ENCODE peak calls at places on chromosomes 11 and 22, in four cellular contexts. C is foreskin fibroblast; F is CD4-positive, alpha-beta T cell; E is fibroblast of mammary gland. O is an unnamed sample.

GRCh38 chr11:97995874-97996273 is 1024.9 kb upstream of the CNTN5 start:
- DNase-seq in F (no peak), C (no peak), E (no peak), O (no peak)

GRCh38 chr22:46538816-46539163 is 1.4 kb upstream of the CELSR1 start:
- DNase-seq in E (peak), C (peak), F (no peak), O (peak)

GRCh38 chr22:35523167-35523928 is 17.3 kb upstream of the RASD2 start:
- DNase-seq in E (no peak), C (no peak), F (no peak), O (no peak)

GRCh38 chr11:103035656-103036434 is 56.1 kb downstream of the DCUN1D5 start:
- DNase-seq in F (no peak), C (peak), E (peak), O (peak)

GRCh38 chr11:73528877-73529530 is 68.9 kb downstream of the FAM168A start:
- DNase-seq in F (no peak), E (no peak), C (no peak), O (no peak)

GRCh38 chr11:45489281-45489906 is 176.0 kb downstream of the CHST1 start:
- DNase-seq in C (no peak), F (no peak), E (no peak), O (no peak)

GRCh38 chr11:19874241-19874640 is 161.6 kb downstream of the NAV2 start:
- DNase-seq in C (no peak), F (no peak), E (no peak), O (no peak)

GRCh38 chr11:34926101-34926830 is 9.8 kb downstream of the PDHX start:
- DNase-seq in F (no peak), E (peak), C (peak), O (peak)

GRCh38 chr22:24060375-24060788 is 49.3 kb downstream of the CABIN1 start:
- DNase-seq in C (peak), E (peak), F (no peak), O (peak)

GRCh38 chr11:126375726-126376125 is 20.2 kb downstream of the ST3GAL4 start:
- DNase-seq in F (no peak), E (peak), C (no peak), O (peak)

GRCh38 chr11:88330826-88331428 is 6.6 kb downstream of the CTSC start:
- DNase-seq in C (no peak), F (no peak), E (no peak), O (no peak)

GRCh38 chr11:72606362-72607100 is 67.7 kb downstream of the PDE2A start:
- DNase-seq in F (no peak), E (no peak), C (no peak), O (no peak)

GRCh38 chr22:24180316-24181087 is 785 bp upstream of the SUSD2 start:
- DNase-seq in E (no peak), C (no peak), F (no peak), O (no peak)

GRCh38 chr11:18736590-18737148 is 10.7 kb upstream of the IGSF22 start:
- DNase-seq in E (no peak), F (no peak), C (no peak), O (no peak)

GRCh38 chr11:134374171-134374570 is 37.9 kb downstream of the B3GAT1 start:
- DNase-seq in C (no peak), E (no peak), F (no peak), O (no peak)

GRCh38 chr11:65489706-65490310 is 9.0 kb upstream of the MALAT1 start:
- DNase-seq in E (peak), C (peak), F (no peak), O (peak)

GRCh38 chr22:22709719-22710445 is 65.5 kb downstream of the GGTLC2 start:
- DNase-seq in F (no peak), C (no peak), E (peak), O (no peak)

GRCh38 chr11:35622070-35622469 is 3.8 kb downstream of the FJX1 start:
- DNase-seq in C (peak), E (peak), F (no peak), O (peak)

GRCh38 chr11:17649696-17650600 is 69.4 kb upstream of the MYOD1 start:
- DNase-seq in E (peak), C (peak), F (no peak), O (no peak)

GRCh38 chr11:33742249-33742851 is 6.1 kb upstream of the CD59 start:
- DNase-seq in E (peak), F (no peak), C (no peak), O (no peak)

GRCh38 chr11:105179542-105180278 is 40.1 kb upstream of the CARD18 start:
- DNase-seq in C (no peak), F (no peak), E (no peak), O (no peak)

GRCh38 chr11:35717043-35717442 is 54.5 kb downstream of the TRIM44 start:
- DNase-seq in E (no peak), F (no peak), C (no peak), O (no peak)

GRCh38 chr22:41524809-41525449 is 19.3 kb downstream of the POLR3H start:
- DNase-seq in E (peak), C (no peak), F (peak), O (no peak)

GRCh38 chr11:45176996-45177395 is 30.6 kb downstream of the PRDM11 start:
- DNase-seq in C (no peak), E (no peak), F (no peak), O (no peak)

GRCh38 chr11:119737678-119738439 is 8.9 kb upstream of the NECTIN1 start:
- DNase-seq in C (no peak), E (no peak), F (no peak), O (no peak)

GRCh38 chr11:19218216-19218615 is 16.4 kb upstream of the CSRP3 start:
- DNase-seq in E (no peak), F (no peak), C (no peak), O (no peak)

GRCh38 chr22:20254975-20255946 is 12.9 kb downstream of the RTN4R start:
- DNase-seq in E (no peak), C (no peak), F (no peak), O (no peak)
- TF ChIP-seq CTCF in E (no peak), C (no peak), F (no peak), O (no peak)

GRCh38 chr11:92136792-92137191 is 87.8 kb upstream of the FAT3 start:
- DNase-seq in E (no peak), C (no peak), F (no peak), O (no peak)
- TF ChIP-seq CTCF in E (no peak), C (no peak), F (no peak), O (peak)

DNA sequence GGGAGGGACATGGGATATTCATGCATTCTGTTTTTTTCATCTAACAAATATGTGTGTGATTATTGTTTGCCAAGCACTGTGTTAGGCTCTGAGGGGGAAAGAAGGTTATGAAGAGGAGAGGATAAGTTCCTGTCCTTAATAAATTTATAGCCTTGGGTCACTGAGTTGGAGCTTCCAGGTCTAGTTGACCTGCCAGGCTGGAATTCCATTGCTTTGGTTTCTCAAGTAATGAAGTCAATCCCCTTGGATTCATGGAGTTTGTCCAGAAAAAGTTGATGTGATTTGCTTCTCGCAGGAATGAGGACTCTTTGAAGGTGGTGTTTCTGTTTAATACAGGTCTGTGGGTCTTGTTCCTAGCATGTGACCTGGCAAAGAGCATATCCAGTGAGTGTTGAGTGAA is 156.2 kb downstream of the ADAMTS15 start:
- DNase-seq in F (no peak), C (no peak), E (no peak), O (no peak)
- TF ChIP-seq CTCF in F (no peak), C (no peak), E (no peak), O (no peak)

GRCh38 chr11:106624377-106624776 is 393.9 kb downstream of the GUCY1A2 start:
- DNase-seq in C (no peak), E (peak), F (no peak), O (no peak)
- TF ChIP-seq CTCF in C (no peak), E (no peak), F (no peak), O (no peak)

DNA sequence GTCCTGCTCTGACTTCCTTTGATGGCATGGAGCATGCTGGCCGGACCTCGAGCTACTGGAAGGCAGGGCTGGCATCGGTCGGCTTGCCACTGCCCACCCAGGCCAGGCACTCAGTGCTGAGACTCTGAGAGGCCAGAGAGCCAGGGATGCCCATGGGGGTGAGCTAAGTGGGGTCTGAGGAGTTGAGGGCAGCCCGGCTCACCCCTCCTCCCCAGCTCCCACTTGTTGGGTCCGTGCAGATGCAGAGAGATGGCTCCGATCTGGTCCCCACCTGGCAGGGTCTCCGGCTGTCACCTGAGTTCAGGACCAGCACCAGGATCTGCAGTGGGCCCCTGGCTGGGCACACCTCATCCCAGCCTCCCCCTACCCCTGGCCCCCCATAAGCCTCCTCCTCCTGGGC is 13.3 kb downstream of the LSP1 start:
- DNase-seq in C (no peak), E (no peak), F (no peak), O (no peak)
- TF ChIP-seq CTCF in C (no peak), E (no peak), F (no peak), O (no peak)

DNA sequence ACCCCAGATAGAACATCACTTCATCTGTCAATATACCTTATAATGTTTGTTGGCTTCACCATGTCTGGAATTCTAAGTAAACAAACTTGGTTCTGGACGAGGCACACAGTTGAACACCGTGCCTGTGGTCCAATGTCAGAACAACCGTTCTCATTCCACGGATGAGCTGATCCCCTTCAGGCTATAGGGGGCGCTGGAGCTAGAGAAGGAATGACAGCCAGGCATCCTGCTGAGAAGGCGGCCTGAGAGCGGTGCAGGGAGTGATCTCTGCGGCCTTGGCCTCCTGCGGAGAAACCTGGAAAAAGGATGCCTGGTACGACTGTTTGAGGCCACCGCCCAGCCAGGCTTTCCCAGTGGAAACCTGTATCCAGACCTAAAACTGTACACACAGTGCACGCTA is 48.7 kb downstream of the FDX1 start:
- DNase-seq in C (no peak), F (no peak), E (no peak), O (no peak)
- TF ChIP-seq CTCF in C (no peak), F (no peak), E (peak), O (peak)

GRCh38 chr11:131064373-131064991 is 148.2 kb upstream of the SNX19 start:
- DNase-seq in E (peak), F (no peak), C (peak), O (peak)
- TF ChIP-seq CTCF in E (peak), F (peak), C (peak), O (peak)

GRCh38 chr11:61972796-61973602 is 5.6 kb upstream of the FTH1 start:
- DNase-seq in C (peak), F (no peak), E (peak), O (peak)

GRCh38 chr11:61969838-61970452 is 2.5 kb upstream of the FTH1 start:
- DNase-seq in F (no peak), E (peak), C (peak), O (peak)

GRCh38 chr11:61972112-61972795 is 4.8 kb upstream of the FTH1 start:
- DNase-seq in C (no peak), E (no peak), F (no peak), O (no peak)

GRCh38 chr11:61969391-61969758 is 1.9 kb upstream of the FTH1 start:
- DNase-seq in C (no peak), E (no peak), F (no peak), O (no peak)

GRCh38 chr11:61971177-61972111 is 4.0 kb upstream of the FTH1 start:
- DNase-seq in E (peak), C (peak), F (no peak), O (peak)
- TF ChIP-seq CTCF in E (no peak), C (no peak), F (no peak), O (peak)

DNA sequence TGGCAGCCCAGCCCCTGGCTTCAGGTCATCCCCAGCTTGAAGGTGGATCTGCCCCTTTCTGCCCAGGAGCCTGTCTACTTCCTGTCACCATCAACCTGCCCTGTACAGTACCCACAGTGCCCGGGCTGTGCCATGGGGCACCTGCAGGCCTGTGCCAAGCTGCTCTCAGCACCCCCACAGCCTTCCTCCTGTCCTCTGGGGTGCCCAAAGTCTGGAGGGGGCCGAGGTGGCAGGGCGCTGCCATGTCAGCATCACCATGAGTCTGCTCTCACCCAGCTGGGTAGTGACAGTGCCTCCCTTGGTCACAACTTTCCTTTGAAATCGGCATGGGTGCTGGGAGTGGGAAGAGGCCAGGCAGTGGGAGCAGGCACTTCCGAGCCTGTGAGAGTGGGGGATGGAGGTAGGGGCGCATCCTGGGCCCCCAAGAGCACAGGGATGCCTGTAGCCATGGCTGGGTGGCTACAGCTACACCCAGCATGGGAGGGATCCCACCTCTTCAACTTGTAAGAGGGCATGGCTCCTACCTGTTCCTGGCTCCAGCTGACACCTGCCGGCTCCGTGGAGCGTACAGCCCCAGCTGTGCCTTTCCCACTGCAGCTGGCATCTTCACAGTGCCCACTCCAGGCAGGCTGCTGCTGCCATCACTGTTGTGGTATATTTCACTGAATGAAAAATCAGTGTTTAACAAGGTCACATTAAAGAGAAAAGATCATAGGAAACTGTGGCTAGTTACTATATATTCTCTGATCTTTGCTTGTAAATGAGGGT is 42.9 kb downstream of the RNF169 start:
- DNase-seq in C (no peak), E (no peak), F (no peak), O (no peak)
- TF ChIP-seq CTCF in C (no peak), E (no peak), F (no peak), O (no peak)

GRCh38 chr22:17951315-17951714 is 73.0 kb downstream of the MICAL3 start:
- DNase-seq in C (no peak), E (no peak), F (no peak), O (no peak)
- TF ChIP-seq CTCF in C (no peak), E (no peak), F (no peak), O (no peak)

O was measured in HFFc6.